ENCODE peak calls at places on chromosomes 3 and 15, in four cellular contexts. One of them, this sample, is unnamed.

GRCh38 chr3:14772533-14773138 is 46.1 kb upstream of the FGD5 start:
- DNase-seq in lung: peak; percentile 22
- DNase-seq in cardiac fibroblast: no peak
- DNase-seq in amniotic epithelial cell: no peak
- DNase-seq in this sample: peak; percentile 81

GRCh38 chr3:86152620-86153019 is 838.3 kb downstream of the VGLL3 start:
- DNase-seq in lung: no peak
- DNase-seq in cardiac fibroblast: no peak
- DNase-seq in amniotic epithelial cell: no peak
- DNase-seq in this sample: no peak

GRCh38 chr3:168165390-168166269 is 69.9 kb upstream of the GOLIM4 start:
- DNase-seq in lung: peak; percentile 61
- DNase-seq in cardiac fibroblast: peak; percentile 85
- DNase-seq in amniotic epithelial cell: peak; percentile 63
- DNase-seq in this sample: no peak

GRCh38 chr3:88090681-88091080 is 31.6 kb downstream of the ZNF654 start:
- DNase-seq in lung: no peak
- DNase-seq in cardiac fibroblast: no peak
- DNase-seq in amniotic epithelial cell: no peak
- DNase-seq in this sample: no peak

GRCh38 chr3:65170357-65171090 is 482.7 kb upstream of the ADAMTS9 start:
- DNase-seq in lung: peak; percentile 68
- DNase-seq in cardiac fibroblast: peak; percentile 98
- DNase-seq in amniotic epithelial cell: peak; percentile 93
- DNase-seq in this sample: no peak

GRCh38 chr3:69330891-69331400 is 54.9 kb downstream of the FRMD4B start:
- DNase-seq in lung: peak; percentile 67
- DNase-seq in cardiac fibroblast: peak; percentile 72
- DNase-seq in amniotic epithelial cell: no peak
- DNase-seq in this sample: no peak

GRCh38 chr15:97875513-97876285 is 84.8 kb upstream of the ARRDC4 start:
- DNase-seq in lung: peak; percentile 51
- DNase-seq in cardiac fibroblast: no peak
- DNase-seq in amniotic epithelial cell: peak; percentile 5
- DNase-seq in this sample: no peak

GRCh38 chr15:44537728-44538240 is 837 bp downstream of the EIF3J start:
- DNase-seq in lung: no peak
- DNase-seq in cardiac fibroblast: no peak
- DNase-seq in amniotic epithelial cell: peak; percentile 42
- DNase-seq in this sample: no peak

GRCh38 chr15:55546718-55547117 is 38.7 kb upstream of the DNAAF4 start:
- DNase-seq in lung: no peak
- DNase-seq in cardiac fibroblast: peak; percentile 45
- DNase-seq in amniotic epithelial cell: no peak
- DNase-seq in this sample: no peak

GRCh38 chr3:172470588-172470987 is 22.3 kb upstream of the GHSR start:
- DNase-seq in lung: no peak
- DNase-seq in cardiac fibroblast: no peak
- DNase-seq in amniotic epithelial cell: no peak
- DNase-seq in this sample: no peak

GRCh38 chr3:111809196-111809595 is 49.9 kb upstream of the PHLDB2 start:
- DNase-seq in lung: no peak
- DNase-seq in cardiac fibroblast: peak; percentile 65
- DNase-seq in amniotic epithelial cell: peak; percentile 90
- DNase-seq in this sample: no peak

GRCh38 chr15:70856884-70857546 is 3.1 kb upstream of the LARP6 start:
- DNase-seq in lung: peak; percentile 67
- DNase-seq in cardiac fibroblast: peak; percentile 99
- DNase-seq in amniotic epithelial cell: peak; percentile 99
- DNase-seq in this sample: peak; percentile 95

GRCh38 chr15:38853608-38854007 is 289.0 kb upstream of the RASGRP1 start:
- DNase-seq in lung: no peak
- DNase-seq in cardiac fibroblast: peak; percentile 62
- DNase-seq in amniotic epithelial cell: no peak
- DNase-seq in this sample: no peak

GRCh38 chr15:99268431-99268830 is 17.1 kb downstream of the LRRC28 start:
- DNase-seq in lung: no peak
- DNase-seq in cardiac fibroblast: no peak
- DNase-seq in amniotic epithelial cell: no peak
- DNase-seq in this sample: no peak

GRCh38 chr3:186418601-186419238 is 56.7 kb upstream of the DGKG start:
- DNase-seq in lung: no peak
- DNase-seq in cardiac fibroblast: no peak
- DNase-seq in amniotic epithelial cell: peak; percentile 66
- DNase-seq in this sample: no peak

GRCh38 chr15:63157891-63158431 is 684 bp upstream of the RPS27L start:
- DNase-seq in lung: peak; percentile 35
- DNase-seq in cardiac fibroblast: peak; percentile 86
- DNase-seq in amniotic epithelial cell: peak; percentile 72
- DNase-seq in this sample: peak; percentile 86

GRCh38 chr3:162193148-162193547 is 696.5 kb downstream of the OTOL1 start:
- DNase-seq in lung: no peak
- DNase-seq in cardiac fibroblast: no peak
- DNase-seq in amniotic epithelial cell: no peak
- DNase-seq in this sample: no peak

GRCh38 chr15:20358066-20358780 is 183.4 kb downstream of the GOLGA6L6 start:
- DNase-seq in lung: no peak
- DNase-seq in cardiac fibroblast: no peak
- DNase-seq in amniotic epithelial cell: no peak
- DNase-seq in this sample: peak; percentile 95